ENCODE peak calls at places on chromosomes 6 and 20, in eight cellular contexts. X is hepatocyte, S is OCI-LY7, E is caudate nucleus, R is HCT116, G is cardiac muscle cell, W is uterus, V is right lobe of liver. D is an unnamed sample.

GRCh38 chr6:43668151-43669028 is 19.2 kb downstream of the MRPS18A start:
- DNase-seq in W (peak), E (peak), S (peak), X (peak), G (peak), R (peak), V (peak), D (peak)

GRCh38 chr20:11843289-11843688 is 74.4 kb upstream of the BTBD3 start:
- DNase-seq in X (no peak), R (no peak), V (no peak), E (no peak), G (no peak), W (no peak), S (no peak), D (no peak)

GRCh38 chr20:50704514-50704913 is 13.2 kb upstream of the RIPOR3 start:
- DNase-seq in R (no peak), E (no peak), S (no peak), G (no peak), X (no peak), W (no peak), V (no peak), D (no peak)

GRCh38 chr6:26534681-26535465 is 3.3 kb upstream of the HMGN4 start:
- DNase-seq in V (no peak), G (no peak), E (no peak), S (peak), X (no peak), R (no peak), W (no peak), D (no peak)

GRCh38 chr20:101975-102374 is 14.5 kb downstream of the DEFB125 start:
- DNase-seq in W (no peak), R (no peak), X (no peak), G (no peak), E (no peak), S (no peak), V (no peak), D (no peak)

GRCh38 chr6:6890400-6890858 is 217.3 kb upstream of the RREB1 start:
- DNase-seq in E (no peak), S (no peak), X (peak), G (peak), V (peak), W (peak), R (no peak), D (peak)

GRCh38 chr6:43933111-43933885 is 163.3 kb downstream of the VEGFA start:
- DNase-seq in V (no peak), W (peak), S (no peak), X (peak), E (no peak), R (no peak), G (no peak), D (peak)

GRCh38 chr6:51077967-51078518 is 259.4 kb downstream of the TFAP2B start:
- DNase-seq in W (no peak), G (no peak), R (no peak), V (no peak), E (no peak), X (no peak), S (no peak), D (no peak)

GRCh38 chr6:56683882-56684281 is 41.2 kb upstream of the DST start:
- DNase-seq in G (peak), E (no peak), V (peak), S (no peak), X (peak), R (no peak), W (no peak), D (no peak)

GRCh38 chr20:37526238-37526838 is 1.3 kb downstream of the BLCAP start:
- DNase-seq in W (no peak), R (no peak), V (peak), S (peak), E (no peak), X (peak), G (peak), D (peak)

GRCh38 chr20:5128886-5129285 is 2.1 kb downstream of the CDS2 start:
- DNase-seq in E (no peak), W (no peak), S (no peak), X (peak), G (no peak), R (no peak), V (no peak), D (no peak)

GRCh38 chr6:137883400-137883888 is 16.4 kb downstream of the TNFAIP3 start:
- DNase-seq in E (no peak), G (peak), W (no peak), X (no peak), S (no peak), R (no peak), V (no peak), D (no peak)

GRCh38 chr20:35271904-35272303 is 6.0 kb downstream of the MMP24OS start:
- DNase-seq in E (no peak), W (no peak), V (no peak), R (no peak), G (peak), X (no peak), S (no peak), D (no peak)
- H3K27ac ChIP-seq in E (no peak), W (no peak), V (no peak), R (no peak), G (no peak), X (no peak), S (no peak), D (no peak)

GRCh38 chr20:34029415-34029814 is 35.7 kb downstream of the RALY start:
- DNase-seq in X (no peak), V (no peak), S (no peak), E (no peak), G (no peak), R (no peak), W (no peak), D (no peak)

GRCh38 chr20:34024733-34025351 is 31.1 kb downstream of the RALY start:
- DNase-seq in G (no peak), X (no peak), R (no peak), S (no peak), E (no peak), W (no peak), V (peak), D (no peak)

GRCh38 chr20:34033903-34034302 is 40.2 kb downstream of the RALY start:
- DNase-seq in S (no peak), G (no peak), W (no peak), V (no peak), X (no peak), R (no peak), E (no peak), D (no peak)

DNA sequence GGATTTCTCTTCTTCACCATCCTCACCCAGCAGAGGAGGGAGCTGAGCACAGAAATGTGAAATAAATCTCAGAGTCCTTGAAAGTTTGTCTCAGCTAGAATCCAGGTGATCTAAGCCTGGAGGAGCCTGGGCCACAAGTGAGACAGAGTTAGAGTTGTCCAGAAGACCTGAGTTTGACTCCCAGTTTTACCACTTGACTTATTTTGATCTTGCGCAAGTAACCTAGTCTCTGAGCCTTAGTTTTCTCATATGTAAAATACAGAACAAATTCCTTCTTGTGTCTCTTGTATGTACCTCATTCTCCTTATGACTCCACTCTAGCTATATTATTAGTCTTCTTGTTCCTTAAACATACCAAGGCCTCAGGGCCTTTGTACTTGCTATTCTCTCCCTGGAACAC is 36.7 kb downstream of the RALY start:
- DNase-seq in X (no peak), V (no peak), E (no peak), R (no peak), W (no peak), G (no peak), S (no peak), D (no peak)
- H3K27ac ChIP-seq in X (no peak), V (no peak), E (no peak), R (no peak), W (no peak), G (no peak), S (no peak), D (no peak)

GRCh38 chr6:106056738-106057390 is 29.3 kb upstream of the PRDM1 start:
- DNase-seq in G (no peak), E (no peak), V (no peak), R (no peak), S (no peak), W (no peak), X (no peak), D (no peak)
- H3K27ac ChIP-seq in G (no peak), E (no peak), V (no peak), R (no peak), S (no peak), W (no peak), X (peak), D (no peak)

DNA sequence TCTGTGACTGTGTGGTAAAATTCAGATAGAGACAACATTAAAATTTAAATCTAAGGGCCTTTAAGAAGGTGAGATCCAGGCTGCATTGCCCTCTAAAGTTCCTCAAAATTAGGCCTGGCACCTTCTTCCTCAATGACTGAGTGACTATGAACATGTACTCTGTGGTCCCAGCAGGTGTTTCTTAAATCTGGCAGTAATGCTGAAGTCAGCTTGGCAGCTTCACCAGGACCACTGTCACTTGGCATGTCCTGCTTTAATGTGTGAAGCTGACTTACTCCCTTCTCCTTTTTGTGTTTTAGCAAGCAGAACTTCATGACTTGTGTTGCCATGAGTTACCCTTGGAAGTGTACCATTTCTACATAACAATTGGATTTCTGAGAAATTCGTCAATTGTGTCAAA is 141.7 kb downstream of the NKAIN2 start:
- DNase-seq in G (no peak), X (no peak), R (no peak), E (no peak), S (no peak), V (no peak), W (no peak), D (no peak)
- H3K27ac ChIP-seq in G (no peak), X (no peak), R (no peak), E (no peak), S (no peak), V (no peak), W (no peak), D (no peak)

D was measured in SK-N-SH.